ENCODE peak calls at places on chromosomes 13 and 19, in four cellular contexts. S, B, F and O are unnamed samples.

GRCh38 chr19:18717601-18718000 is 34.1 kb downstream of the CRTC1 start:
- DNase-seq in F (no peak), S (peak), B (no peak), O (peak)

GRCh38 chr13:37981932-37982331 is 112.4 kb upstream of the TRPC4 start:
- DNase-seq in S (no peak), F (no peak), B (no peak), O (no peak)

GRCh38 chr19:48614436-48615144 is at the start of gene FAM83E:
- DNase-seq in S (peak), F (no peak), B (no peak), O (peak)

GRCh38 chr13:84867246-84867645 is 932.0 kb downstream of the SLITRK6 start:
- DNase-seq in S (no peak), F (no peak), B (no peak), O (peak)

GRCh38 chr13:78160793-78161192 is 242.2 kb upstream of the EDNRB start:
- DNase-seq in F (peak), S (no peak), B (no peak), O (no peak)

GRCh38 chr13:48303331-48304131 is at the start of gene RB1:
- DNase-seq in S (peak), F (peak), B (no peak), O (peak)

GRCh38 chr13:27379694-27380596 is 44.5 kb upstream of the GTF3A start:
- DNase-seq in F (peak), S (peak), B (peak), O (peak)

GRCh38 chr13:110197041-110197440 is 109.9 kb downstream of the COL4A1 start:
- DNase-seq in S (no peak), B (no peak), F (peak), O (no peak)

GRCh38 chr13:77928909-77929308 is 10.3 kb upstream of the EDNRB start:
- DNase-seq in B (no peak), F (no peak), S (no peak), O (no peak)

GRCh38 chr19:8305798-8306197 is 2.4 kb downstream of the CD320 start:
- DNase-seq in S (no peak), B (no peak), F (no peak), O (no peak)

GRCh38 chr13:29524176-29524575 is 71.3 kb downstream of the SLC7A1 start:
- DNase-seq in S (no peak), F (no peak), B (no peak), O (no peak)

GRCh38 chr13:107964356-107964755 is 251.0 kb downstream of the LIG4 start:
- DNase-seq in B (no peak), S (no peak), F (no peak), O (no peak)

GRCh38 chr13:91313103-91313502 is 34.4 kb upstream of the MIR17HG start:
- DNase-seq in B (no peak), F (peak), S (no peak), O (peak)

GRCh38 chr19:16899566-16900075 is 10.8 kb downstream of the F2RL3 start:
- DNase-seq in S (peak), B (no peak), F (no peak), O (peak)

GRCh38 chr19:42206871-42207755 is 10.4 kb downstream of the DEDD2 start:
- DNase-seq in S (no peak), F (peak), B (no peak), O (no peak)

GRCh38 chr19:42204684-42205083 is 12.8 kb downstream of the DEDD2 start:
- DNase-seq in S (peak), F (no peak), B (no peak), O (no peak)

GRCh38 chr19:42203700-42204099 is 13.8 kb downstream of the DEDD2 start:
- DNase-seq in F (no peak), B (no peak), S (no peak), O (no peak)

GRCh38 chr19:42207767-42208259 is 9.7 kb downstream of the DEDD2 start:
- DNase-seq in F (peak), S (no peak), B (no peak), O (no peak)

DNA sequence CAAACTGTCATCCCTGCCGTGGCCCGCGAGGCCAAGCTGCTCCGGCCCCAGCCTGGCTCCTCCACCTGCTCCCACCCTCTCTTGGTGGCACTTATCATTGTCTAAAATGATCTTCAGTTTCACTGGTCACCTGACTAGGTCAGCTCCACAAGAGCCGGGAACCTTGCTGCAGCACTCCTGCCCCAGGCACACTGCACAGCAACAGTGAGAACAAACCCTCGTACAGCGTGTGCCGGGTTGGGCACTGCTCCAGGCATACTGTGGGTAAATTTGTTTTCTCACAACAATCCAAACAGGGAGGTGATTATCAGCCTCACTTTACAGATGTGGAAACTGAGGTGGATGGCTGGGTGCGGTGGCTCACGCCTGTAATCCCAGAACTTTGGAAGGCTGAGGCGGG is 8.9 kb downstream of the DEDD2 start:
- DNase-seq in B (no peak), S (no peak), F (no peak), O (no peak)
- H3K56ac ChIP-seq in B (no peak), S (no peak), F (no peak), O (no peak)

GRCh38 chr19:4645718-4646117 is 6.4 kb downstream of the TNFAIP8L1 start:
- DNase-seq in F (no peak), B (no peak), S (no peak), O (no peak)
- H2BK120ac ChIP-seq in F (no peak), B (no peak), S (no peak), O (no peak)

DNA sequence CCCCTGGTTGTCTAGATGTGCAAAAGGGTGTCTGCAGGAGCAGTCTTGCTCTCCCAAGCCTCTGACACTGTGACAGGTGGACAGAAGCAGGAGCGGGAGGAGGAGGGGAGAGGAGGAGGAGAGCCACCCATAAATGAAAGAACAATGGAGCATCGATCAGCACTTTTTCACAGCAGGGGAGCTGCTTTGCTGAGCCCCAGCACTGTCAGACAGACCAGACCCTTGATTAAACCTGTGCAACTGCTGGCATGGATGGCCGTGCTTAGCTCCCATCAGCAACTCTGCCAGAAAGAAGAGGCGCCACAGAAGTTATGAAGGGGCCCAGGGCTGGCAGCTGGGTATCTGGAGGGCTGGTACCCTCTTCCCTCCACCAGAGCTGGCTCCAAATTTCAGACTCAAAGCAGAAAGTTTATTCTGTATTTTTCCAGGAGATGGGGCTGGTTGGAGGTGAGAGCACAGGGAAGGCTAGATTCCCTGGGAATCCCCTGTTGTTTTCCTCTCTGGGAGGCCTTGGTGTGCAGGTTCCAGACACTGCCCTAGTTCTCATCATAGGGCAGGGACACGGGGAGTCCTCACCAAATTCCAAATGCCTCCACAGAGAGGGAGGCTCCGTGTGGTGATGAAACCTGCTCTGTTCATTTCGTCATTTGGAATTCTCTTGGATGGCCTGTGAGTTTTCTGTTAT is 1192.2 kb downstream of the UQCRFS1 start:
- DNase-seq in B (no peak), S (no peak), F (no peak), O (peak)
- H3K56ac ChIP-seq in B (no peak), S (no peak), F (no peak), O (no peak)

DNA sequence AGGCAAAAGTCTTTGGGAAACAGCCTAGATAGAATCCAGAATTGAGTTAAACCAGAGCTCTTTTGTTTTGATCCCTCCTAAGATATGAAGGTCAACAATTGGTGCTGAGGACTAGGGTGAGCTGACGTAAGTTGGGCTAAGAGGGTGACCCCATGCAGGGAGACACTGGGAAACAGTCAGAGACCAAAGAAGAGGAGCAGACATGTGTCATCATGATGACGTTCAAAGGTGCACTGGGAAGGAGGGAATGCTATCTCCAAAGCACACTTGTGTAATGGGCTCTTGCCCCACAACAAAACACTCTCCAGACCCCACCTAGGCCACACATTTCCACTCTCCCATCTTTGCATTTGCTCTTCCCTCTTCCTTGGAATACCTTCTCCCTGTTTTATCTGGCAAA is 481.4 kb downstream of the COG6 start:
- DNase-seq in S (no peak), B (no peak), F (no peak), O (no peak)
- H2BK120ac ChIP-seq in S (no peak), B (no peak), F (no peak), O (no peak)

DNA sequence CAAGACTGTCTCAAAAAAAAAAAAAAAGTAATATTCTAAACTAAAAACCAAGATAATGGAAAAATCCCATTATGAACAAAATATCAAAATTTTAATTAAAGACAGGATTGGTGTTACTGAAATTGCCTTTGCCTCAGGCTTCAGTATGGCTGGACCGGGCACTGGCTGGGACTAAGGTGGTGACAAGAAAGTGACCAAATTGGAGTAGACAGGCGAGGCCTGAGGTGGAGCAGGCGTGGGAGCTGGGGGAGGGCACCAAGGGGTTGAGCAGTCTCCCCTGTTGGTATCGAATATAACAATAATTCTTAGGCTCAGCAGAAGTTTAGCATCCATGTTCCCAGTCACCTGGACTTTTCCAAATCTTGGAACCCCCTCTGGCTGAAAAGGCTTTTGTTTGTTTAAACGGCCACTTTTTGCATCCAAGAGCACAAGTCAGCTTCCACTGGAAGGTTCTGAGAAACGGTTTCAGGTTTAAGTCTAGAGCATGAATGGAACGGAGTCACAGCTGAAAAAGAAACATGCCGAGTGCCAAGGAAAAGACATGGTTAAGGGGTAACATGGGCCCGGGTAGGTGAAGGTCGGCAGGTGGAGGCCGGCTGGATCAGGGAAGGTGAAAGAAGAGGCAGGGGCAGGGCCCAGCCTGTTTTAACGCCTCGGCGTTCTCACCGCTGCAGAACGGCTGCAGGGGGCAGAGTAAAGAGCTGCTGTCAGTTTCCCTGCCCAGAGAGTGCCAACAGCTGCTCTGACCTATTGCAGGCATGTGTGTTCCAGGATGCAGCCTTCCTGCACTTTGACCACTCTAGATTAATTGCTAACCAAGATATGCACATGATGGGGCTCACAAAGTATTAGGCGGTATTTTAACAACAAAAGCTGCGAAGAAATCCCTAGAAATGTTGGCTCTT is 104.4 kb downstream of the TM9SF2 start:
- DNase-seq in B (no peak), F (no peak), S (peak), O (peak)
- H3K56ac ChIP-seq in B (no peak), F (no peak), S (no peak), O (peak)

GRCh38 chr19:3167533-3168272 is 10.9 kb upstream of the S1PR4 start:
- DNase-seq in B (no peak), S (no peak), F (no peak), O (no peak)
- H2BK120ac ChIP-seq in B (no peak), S (no peak), F (no peak), O (no peak)

GRCh38 chr19:38658462-38659306 is 11.2 kb downstream of the ACTN4 start:
- DNase-seq in F (peak), B (no peak), S (no peak), O (peak)
- H3K56ac ChIP-seq in F (peak), B (no peak), S (no peak), O (peak)

GRCh38 chr19:55464669-55465068 is at the start of gene C19orf85:
- DNase-seq in B (no peak), S (peak), F (no peak), O (peak)
- H2BK120ac ChIP-seq in B (peak), S (no peak), F (no peak), O (no peak)

GRCh38 chr13:86567119-86567518 is 767.9 kb upstream of the SLITRK6 start:
- DNase-seq in F (no peak), S (peak), B (no peak), O (peak)
- H3K56ac ChIP-seq in F (no peak), S (no peak), B (no peak), O (no peak)

DNA sequence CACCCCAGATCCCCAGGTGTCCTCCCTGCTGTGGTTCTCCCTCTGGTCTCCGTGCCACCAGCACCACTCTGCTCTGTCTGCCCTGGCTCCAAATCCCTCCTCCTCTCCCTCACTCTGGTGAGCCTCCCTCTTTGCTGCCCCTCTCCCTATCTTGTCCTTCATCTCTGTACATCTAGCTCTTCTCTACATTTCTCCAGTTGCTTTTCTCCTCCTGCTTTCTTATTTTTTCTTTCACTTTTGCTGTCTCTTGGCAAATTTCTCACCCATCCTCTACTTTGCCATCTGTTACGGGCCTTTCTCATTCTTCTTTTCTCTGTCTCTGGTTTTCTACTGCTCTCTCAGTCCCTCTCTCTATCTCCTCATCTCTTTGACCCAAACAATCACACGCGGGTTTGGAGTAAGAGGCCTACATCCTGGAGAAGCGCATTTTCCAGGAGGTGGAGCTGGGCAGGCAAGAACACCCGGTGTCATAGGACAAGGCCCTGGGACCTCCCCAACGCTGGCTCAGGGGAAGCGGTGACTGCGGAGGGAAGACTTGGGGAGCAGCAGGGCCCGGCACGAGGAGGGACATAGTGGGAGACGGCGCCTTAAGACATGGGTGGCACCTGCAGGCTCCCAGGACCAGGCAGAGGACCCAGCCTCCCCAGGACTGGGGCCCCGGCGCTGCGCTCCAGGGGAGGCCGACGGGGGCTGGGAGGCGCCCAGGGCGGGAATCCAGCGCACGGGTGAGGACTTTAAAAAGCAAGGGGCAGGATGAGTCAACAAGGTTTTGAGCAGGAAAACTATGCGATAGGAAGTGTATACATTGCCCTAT is 9.9 kb downstream of the ZNF611 start:
- DNase-seq in S (no peak), B (no peak), F (no peak), O (no peak)
- H2BK120ac ChIP-seq in S (no peak), B (no peak), F (peak), O (no peak)